ENCODE peak calls at places on chromosome 18, in seven cellular contexts. R is WERI-Rb-1, X is omental fat pad, G is neural crest cell, I is PC-9, U is coronary artery, L is epithelial cell of esophagus. Q is an unnamed sample.

GRCh38 chr18:75135158-75135725 is 73.7 kb downstream of the PTGR3 start:
- DNase-seq in R (peak), X (no peak), G (no peak), I (no peak), U (peak), L (no peak), Q (peak)

GRCh38 chr18:22355069-22355468 is 62.6 kb downstream of the CTAGE1 start:
- DNase-seq in R (no peak), X (no peak), G (no peak), I (no peak), U (no peak), L (no peak), Q (no peak)

GRCh38 chr18:6482198-6482977 is 67.7 kb upstream of the L3MBTL4 start:
- DNase-seq in R (peak), X (peak), G (peak), I (no peak), U (peak), L (peak), Q (peak)

GRCh38 chr18:9661564-9661963 is 46.5 kb upstream of the RAB31 start:
- DNase-seq in R (no peak), X (no peak), G (no peak), I (no peak), U (no peak), L (peak), Q (no peak)

GRCh38 chr18:75249672-75250470 is 39.3 kb downstream of the TSHZ1 start:
- DNase-seq in R (no peak), X (no peak), G (no peak), I (no peak), U (no peak), L (no peak), Q (no peak)

GRCh38 chr18:41444943-41445342 is 510.1 kb upstream of the PIK3C3 start:
- DNase-seq in R (no peak), X (no peak), G (no peak), I (no peak), U (no peak), L (peak), Q (no peak)

GRCh38 chr18:22385718-22386117 is 32.0 kb downstream of the CTAGE1 start:
- DNase-seq in R (no peak), X (no peak), G (no peak), I (peak), U (no peak), L (peak), Q (no peak)

GRCh38 chr18:25298853-25299274 is 53.1 kb downstream of the ZNF521 start:
- DNase-seq in R (no peak), X (peak), G (no peak), I (no peak), U (no peak), L (peak), Q (no peak)

GRCh38 chr18:42064109-42064508 is 109.1 kb downstream of the PIK3C3 start:
- DNase-seq in R (no peak), X (no peak), G (no peak), I (no peak), U (no peak), L (peak), Q (no peak)

GRCh38 chr18:45998244-45998643 is 31.1 kb upstream of the EPG5 start:
- DNase-seq in R (no peak), X (no peak), G (no peak), I (no peak), U (no peak), L (no peak), Q (no peak)

GRCh38 chr18:50649821-50650220 is 89.9 kb downstream of the MAPK4 start:
- DNase-seq in R (no peak), X (no peak), G (no peak), I (no peak), U (peak), L (peak), Q (peak)

GRCh38 chr18:68796936-68797690 is 767 bp upstream of the CCDC102B start:
- DNase-seq in R (no peak), X (no peak), G (no peak), I (no peak), U (no peak), L (peak), Q (no peak)
- TF ChIP-seq CTCF in R (no peak), X (no peak), G (no peak), I (no peak), U (no peak), L (no peak), Q (no peak)

GRCh38 chr18:58496937-58497336 is 132.0 kb downstream of the ALPK2 start:
- DNase-seq in R (peak), X (no peak), G (no peak), I (no peak), U (no peak), L (peak), Q (no peak)
- TF ChIP-seq CTCF in R (peak), X (no peak), G (peak), I (peak), U (no peak), L (peak), Q (no peak)

DNA sequence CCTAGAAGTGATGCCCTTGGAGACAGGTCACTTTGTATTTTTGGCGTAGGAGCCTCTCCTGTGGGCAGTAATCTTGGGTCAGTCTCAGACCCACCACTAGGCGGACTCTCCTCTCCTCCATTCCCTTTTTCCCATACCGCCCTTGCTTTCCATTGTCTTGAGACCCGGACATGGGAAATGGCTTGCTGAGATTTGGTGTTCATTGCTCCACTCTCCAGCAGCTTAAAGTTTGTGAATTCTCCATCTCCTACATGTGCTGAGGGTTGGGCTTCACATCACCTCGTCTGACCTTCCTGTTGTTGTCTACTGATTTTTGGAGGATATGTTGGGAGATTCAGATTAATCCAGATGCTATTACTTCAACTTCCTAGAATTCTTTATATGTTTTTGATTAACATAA is 159.2 kb upstream of the RAB12 start:
- DNase-seq in R (peak), X (no peak), G (no peak), I (peak), U (no peak), L (no peak), Q (no peak)
- TF ChIP-seq CTCF in R (peak), X (no peak), G (peak), I (peak), U (no peak), L (peak), Q (peak)

DNA sequence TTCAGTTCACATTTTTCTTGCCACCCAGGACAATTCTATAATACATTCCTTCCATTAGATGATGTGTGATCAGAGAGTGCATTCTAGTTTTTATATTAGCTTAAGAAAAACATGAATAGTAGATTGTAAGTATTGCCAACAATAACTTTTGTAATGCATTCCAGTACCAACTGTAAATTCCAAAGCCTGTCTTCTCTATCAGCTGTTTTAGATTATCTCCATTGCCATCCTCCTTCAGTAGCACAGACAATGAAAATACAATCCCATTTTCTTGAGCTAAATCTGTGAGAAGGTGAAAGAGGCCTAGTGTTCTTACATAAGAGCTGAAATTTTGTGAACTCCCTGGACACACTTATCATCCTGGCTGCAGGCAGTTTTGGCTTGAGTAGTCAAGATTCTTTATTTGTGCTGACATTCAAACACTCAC is 103.9 kb downstream of the CCBE1 start:
- DNase-seq in R (no peak), X (no peak), G (no peak), I (no peak), U (no peak), L (no peak), Q (no peak)
- TF ChIP-seq CTCF in R (no peak), X (no peak), G (no peak), I (no peak), U (no peak), L (no peak), Q (no peak)